ENCODE peak calls at places on chromosomes 7 and 10, in five cellular contexts. U is body of pancreas, P is IMR-90, Z is right cardiac atrium, O is AG04450. G is an unnamed sample.

GRCh38 chr7:95545007-95545615 is 51.2 kb downstream of the PDK4 start:
- DNase-seq in U (peak), P (peak), Z (no peak), O (peak), G (peak)

GRCh38 chr10:44832595-44833390 is 78.3 kb upstream of the TMEM72 start:
- DNase-seq in U (no peak), P (no peak), Z (no peak), O (no peak), G (no peak)

GRCh38 chr10:78868456-78868855 is 200.3 kb upstream of the ZMIZ1 start:
- DNase-seq in U (no peak), P (no peak), Z (no peak), O (no peak), G (no peak)

GRCh38 chr10:49254556-49255318 is 44.2 kb upstream of the C10orf71 start:
- DNase-seq in U (no peak), P (no peak), Z (no peak), O (no peak), G (no peak)

GRCh38 chr10:90718185-90718584 is 139.7 kb downstream of the HTR7 start:
- DNase-seq in U (no peak), P (no peak), Z (no peak), O (no peak), G (no peak)

GRCh38 chr10:112801748-112802147 is 148.3 kb upstream of the TCF7L2 start:
- DNase-seq in U (no peak), P (no peak), Z (no peak), O (no peak), G (no peak)

GRCh38 chr10:80485410-80486135 is 31.5 kb downstream of the TSPAN14 start:
- DNase-seq in U (no peak), P (no peak), Z (no peak), O (no peak), G (no peak)

GRCh38 chr7:73717991-73718405 is 1.5 kb downstream of the STX1A start:
- DNase-seq in U (no peak), P (peak), Z (peak), O (no peak), G (no peak)

GRCh38 chr7:159109092-159110035 is 35.3 kb downstream of the VIPR2 start:
- DNase-seq in U (peak), P (no peak), Z (peak), O (no peak), G (no peak)

GRCh38 chr7:139748936-139749335 is 28.9 kb downstream of the HIPK2 start:
- DNase-seq in U (no peak), P (no peak), Z (no peak), O (no peak), G (no peak)

GRCh38 chr7:88985309-88985708 is 189.8 kb upstream of the TEX47 start:
- DNase-seq in U (no peak), P (no peak), Z (no peak), O (no peak), G (no peak)

GRCh38 chr10:31507427-31507826 is 188.4 kb downstream of the ZEB1 start:
- DNase-seq in U (no peak), P (no peak), Z (no peak), O (no peak), G (no peak)

GRCh38 chr10:95552680-95553342 is 8.4 kb downstream of the SORBS1 start:
- DNase-seq in U (no peak), P (no peak), Z (no peak), O (no peak), G (no peak)

GRCh38 chr7:150368884-150369739 is 490 bp downstream of the REPIN1 start:
- DNase-seq in U (peak), P (peak), Z (peak), O (no peak), G (no peak)

GRCh38 chr7:80856769-80857168 is 62.1 kb downstream of the SEMA3C start:
- DNase-seq in U (no peak), P (no peak), Z (no peak), O (no peak), G (no peak)

GRCh38 chr7:144437370-144438191 is 34.1 kb upstream of the NOBOX start:
- DNase-seq in U (peak), P (peak), Z (no peak), O (peak), G (peak)

GRCh38 chr10:79025113-79025832 is 43.5 kb upstream of the ZMIZ1 start:
- DNase-seq in U (no peak), P (no peak), Z (no peak), O (no peak), G (no peak)

GRCh38 chr7:87747681-87748080 is 119.5 kb downstream of the RUNDC3B start:
- DNase-seq in U (no peak), P (no peak), Z (no peak), O (no peak), G (no peak)
- H3K4me3 ChIP-seq in U (no peak), P (no peak), Z (no peak), O (no peak), G (no peak)

GRCh38 chr10:74738985-74739567 is 87.3 kb upstream of the KAT6B start:
- DNase-seq in U (no peak), P (peak), Z (no peak), O (no peak), G (no peak)
- H3K4me3 ChIP-seq in U (no peak), P (no peak), Z (no peak), O (no peak), G (no peak)

DNA sequence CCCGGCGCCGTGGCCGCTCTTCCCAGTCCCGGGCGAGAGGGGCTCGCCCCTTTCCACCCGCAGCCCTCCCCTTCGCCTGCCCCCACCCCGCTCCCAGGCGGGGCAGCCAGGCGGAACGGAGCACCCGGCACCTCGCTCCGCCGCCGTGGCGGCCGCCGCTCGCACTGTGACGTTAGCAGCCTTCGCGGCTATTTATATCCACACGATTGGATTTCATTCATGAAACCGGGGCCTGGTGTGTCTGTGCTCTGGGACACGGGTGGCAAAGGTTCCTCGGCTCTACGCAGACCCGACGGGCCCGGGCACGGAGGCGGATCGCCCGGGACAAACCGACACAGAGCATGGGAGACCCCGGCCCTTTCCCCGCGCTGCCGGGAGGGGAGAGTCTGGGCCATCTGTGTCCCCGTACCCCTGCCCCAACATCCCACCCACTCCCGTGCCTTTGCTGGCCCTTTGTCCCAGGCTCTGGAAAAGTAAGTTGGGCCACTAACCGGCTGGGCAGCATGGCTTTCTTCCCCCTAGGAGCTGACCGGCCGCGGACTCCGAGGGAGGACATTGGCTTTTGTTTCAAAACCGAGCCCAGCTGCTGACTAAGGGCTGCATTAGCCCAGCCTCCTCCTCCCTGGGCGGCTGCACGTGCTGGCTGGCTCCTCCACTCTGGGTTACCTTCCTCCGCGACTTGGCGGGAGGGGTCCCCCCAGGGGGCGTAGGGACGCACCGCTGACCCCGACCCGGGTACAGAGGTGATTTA is at the start of gene RHOBTB1:
- DNase-seq in U (peak), P (peak), Z (peak), O (no peak), G (no peak)
- H3K4me3 ChIP-seq in U (peak), P (peak), Z (peak), O (peak), G (peak)

GRCh38 chr10:102781089-102781920 is 37.6 kb downstream of the WBP1L start:
- DNase-seq in U (no peak), P (no peak), Z (no peak), O (no peak), G (no peak)

GRCh38 chr10:102781921-102782542 is 38.3 kb downstream of the WBP1L start:
- DNase-seq in U (no peak), P (peak), Z (no peak), O (no peak), G (no peak)

GRCh38 chr10:102778781-102779180 is 35.0 kb downstream of the WBP1L start:
- DNase-seq in U (no peak), P (no peak), Z (no peak), O (no peak), G (no peak)

GRCh38 chr10:102779680-102780079 is 35.9 kb downstream of the WBP1L start:
- DNase-seq in U (no peak), P (no peak), Z (no peak), O (no peak), G (no peak)

GRCh38 chr10:102780246-102780645 is 36.5 kb downstream of the WBP1L start:
- DNase-seq in U (no peak), P (peak), Z (no peak), O (no peak), G (no peak)
- H3K4me3 ChIP-seq in U (no peak), P (no peak), Z (no peak), O (no peak), G (no peak)

GRCh38 chr10:42477170-42477569 is 161.2 kb downstream of the ZNF33B start:
- DNase-seq in U (no peak), P (no peak), Z (no peak), O (no peak), G (no peak)

GRCh38 chr10:42479057-42479456 is 159.3 kb downstream of the ZNF33B start:
- DNase-seq in U (no peak), P (no peak), Z (no peak), O (no peak), G (no peak)

GRCh38 chr10:42476101-42476500 is 162.3 kb downstream of the ZNF33B start:
- DNase-seq in U (no peak), P (no peak), Z (no peak), O (no peak), G (no peak)

GRCh38 chr10:42475168-42476098 is 162.9 kb downstream of the ZNF33B start:
- DNase-seq in U (peak), P (peak), Z (no peak), O (no peak), G (no peak)
- H3K4me3 ChIP-seq in U (no peak), P (peak), Z (peak), O (peak), G (peak)

DNA sequence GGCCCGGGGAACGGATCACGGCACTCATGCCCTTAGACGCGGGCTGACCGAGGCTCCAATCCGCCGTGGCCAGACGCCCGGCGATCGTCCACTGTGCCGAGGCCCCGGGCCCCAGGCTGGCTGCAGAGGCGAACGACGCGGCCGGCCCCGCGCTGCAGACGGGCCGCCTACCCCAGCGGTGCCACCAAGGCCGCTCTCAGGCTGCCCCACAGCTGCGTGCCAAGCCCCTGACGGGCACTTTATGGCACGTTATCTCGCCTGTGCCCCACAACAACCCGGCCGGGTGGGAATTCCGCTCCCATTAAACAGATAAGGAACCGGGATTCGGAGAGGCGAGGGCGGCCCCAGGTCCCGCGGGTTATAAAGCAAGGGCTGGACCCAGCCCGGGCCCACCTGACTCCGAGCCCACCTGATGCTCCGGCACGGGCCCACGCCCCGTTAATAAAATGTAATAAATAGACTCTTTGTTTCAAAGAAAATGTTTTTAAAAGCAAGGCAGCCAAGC is 79.6 kb downstream of the FOXL3 start:
- DNase-seq in U (peak), P (no peak), Z (peak), O (no peak), G (no peak)
- H3K4me3 ChIP-seq in U (no peak), P (no peak), Z (no peak), O (no peak), G (no peak)

GRCh38 chr7:17526621-17527020 is 228.2 kb downstream of the AHR start:
- DNase-seq in U (no peak), P (no peak), Z (no peak), O (no peak), G (no peak)

GRCh38 chr7:17523813-17524741 is 225.6 kb downstream of the AHR start:
- DNase-seq in U (peak), P (peak), Z (no peak), O (no peak), G (no peak)

GRCh38 chr7:17521437-17521836 is 223.0 kb downstream of the AHR start:
- DNase-seq in U (no peak), P (peak), Z (no peak), O (no peak), G (no peak)

GRCh38 chr7:17520941-17521340 is 222.5 kb downstream of the AHR start:
- DNase-seq in U (no peak), P (peak), Z (no peak), O (no peak), G (no peak)

DNA sequence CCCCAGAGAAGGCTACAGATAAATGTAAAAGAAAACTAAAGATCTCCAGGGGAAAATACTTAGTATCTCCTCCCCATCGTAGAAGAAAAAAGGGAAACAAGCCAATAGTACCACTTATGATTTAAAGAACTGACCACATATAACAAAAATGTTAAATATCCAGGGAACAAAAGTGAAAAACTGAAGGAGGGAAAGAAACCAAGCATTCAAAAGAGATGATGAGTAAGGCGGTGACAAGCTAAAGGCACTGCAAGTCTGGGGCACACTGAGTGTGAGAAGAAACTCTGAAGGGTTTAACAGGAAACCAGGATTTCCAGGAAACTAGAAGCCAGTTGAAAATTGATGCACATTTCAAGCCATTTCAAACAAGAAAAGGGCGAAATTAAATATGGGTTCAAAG is 226.3 kb downstream of the AHR start:
- DNase-seq in U (no peak), P (peak), Z (no peak), O (no peak), G (no peak)
- H3K4me3 ChIP-seq in U (no peak), P (no peak), Z (no peak), O (no peak), G (no peak)

DNA sequence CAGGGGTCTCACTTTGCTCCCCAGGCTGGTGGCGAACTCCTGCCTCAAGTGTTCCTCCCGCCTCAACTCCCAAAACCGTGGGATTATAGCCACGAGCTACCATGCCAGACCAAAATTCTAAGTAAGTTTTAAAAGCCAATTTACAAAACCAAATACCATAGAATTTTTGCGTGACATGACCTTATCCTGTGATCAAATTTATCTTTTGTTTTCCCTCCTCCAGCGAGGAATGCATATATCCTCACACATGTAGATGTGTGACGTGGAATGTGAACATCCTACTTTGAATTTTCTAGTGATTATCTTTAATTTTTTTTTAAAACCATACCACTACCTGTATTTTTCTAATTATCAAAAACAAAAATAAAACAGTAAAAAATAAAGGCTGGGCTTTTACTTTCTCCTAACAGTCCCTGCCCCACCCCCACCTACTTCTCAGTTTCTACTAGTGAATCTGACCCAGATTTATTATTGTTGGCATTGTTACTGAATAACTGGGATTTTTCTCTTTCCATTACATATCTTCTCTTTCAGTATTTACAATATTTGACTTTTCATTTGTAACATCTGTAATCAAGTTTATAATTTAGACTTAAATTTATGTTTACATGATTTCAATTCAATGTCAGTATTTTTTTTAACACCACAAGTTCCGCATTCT is 26.0 kb downstream of the CYTH3 start:
- DNase-seq in U (no peak), P (peak), Z (no peak), O (no peak), G (no peak)
- H3K4me3 ChIP-seq in U (no peak), P (no peak), Z (no peak), O (no peak), G (no peak)

GRCh38 chr10:73590881-73591577 is at the start of gene USP54:
- DNase-seq in U (no peak), P (peak), Z (no peak), O (no peak), G (peak)
- H3K4me3 ChIP-seq in U (no peak), P (no peak), Z (peak), O (no peak), G (peak)

DNA sequence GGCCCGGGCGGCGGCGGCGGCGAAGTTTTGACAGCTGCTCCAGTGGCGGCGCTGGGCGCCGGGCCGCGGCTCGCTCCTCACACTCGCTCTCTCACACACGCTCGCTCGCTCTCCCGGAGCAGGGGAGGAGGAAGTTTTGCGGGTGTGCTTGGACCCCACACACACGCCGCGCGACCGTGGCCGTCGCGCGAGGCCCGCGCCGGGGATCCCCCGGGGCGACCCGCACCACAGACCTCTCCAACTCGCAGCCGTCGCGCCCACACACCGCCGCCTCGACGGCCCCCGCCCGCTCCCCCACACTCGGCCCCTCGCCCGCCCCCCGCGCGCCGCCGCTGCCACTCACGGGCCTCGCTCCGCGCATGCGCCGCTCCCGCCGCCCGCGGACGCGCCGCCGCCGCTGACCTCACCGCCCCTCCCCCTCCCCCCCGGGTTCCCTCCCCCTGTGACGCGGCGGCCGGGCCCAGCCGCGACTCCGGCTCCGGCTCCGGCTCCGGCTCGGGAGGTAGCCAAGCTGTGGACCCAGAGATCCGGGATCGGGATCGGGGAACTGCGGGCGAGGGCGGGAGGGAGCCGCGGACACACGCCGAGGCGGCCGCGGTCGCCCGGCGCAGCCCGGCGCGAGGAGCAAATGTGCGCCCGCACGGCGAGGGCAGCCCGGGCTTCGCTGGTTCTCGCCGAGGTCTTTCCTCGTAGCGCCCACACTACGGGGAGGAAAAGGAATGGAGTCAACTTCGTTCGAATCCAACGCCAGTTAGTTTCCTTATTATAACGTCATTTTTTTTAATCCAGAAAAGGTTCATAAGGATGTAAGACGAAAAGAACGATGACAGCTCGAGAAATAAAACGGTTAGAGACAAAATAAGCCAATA is 710 bp upstream of the KMT2C start:
- DNase-seq in U (peak), P (peak), Z (peak), O (peak), G (no peak)
- H3K4me3 ChIP-seq in U (peak), P (peak), Z (peak), O (peak), G (peak)

G was measured in epithelial cell of proximal tubule.